ENCODE peak calls at places on chromosome 13, in ten cellular contexts. B is hippocampal formation; S is kidney epithelial cell; U is esophagus squamous epithelium; N is A549; G is GM04503; E is activated CD4-positive, alpha-beta memory T cell treated with anti-CD3 and anti-CD28 coated beads, Interleukin-2, amount 10 ng/mL, durations not matched to agents 7 days and 5 days; Y is activated naive CD8-positive, alpha-beta T cell treated with anti-CD3 and anti-CD28 coated beads, Interleukin-2, amount 50 U/mL, for 24 hours; T is stimulated activated CD8-positive, alpha-beta memory T cell treated with anti-CD3 and anti-CD28 coated beads, Interleukin-2, amount 100 ng/mL, for 48 hours; K is NCI-H226. R is an unnamed sample.

GRCh38 chr13:83414393-83414792 is 467.9 kb downstream of the SLITRK1 start:
- DNase-seq in N (no peak), G (no peak), T (no peak), S (no peak), B (no peak), K (no peak), E (no peak), Y (no peak), U (no peak), R (no peak)

GRCh38 chr13:87884874-87885273 is 213.7 kb downstream of the SLITRK5 start:
- DNase-seq in B (peak; percentile 4), S (peak; percentile 7), Y (no peak), E (no peak), N (no peak), U (no peak), G (no peak), T (no peak), K (peak; percentile 92), R (no peak)

GRCh38 chr13:85798999-85799646 is at the start of gene SLITRK6:
- DNase-seq in B (no peak), E (no peak), K (peak; percentile 78), S (peak; percentile 49), G (no peak), T (no peak), Y (no peak), N (peak; percentile 1), U (no peak), R (no peak)

GRCh38 chr13:60094385-60095088 is 69.2 kb downstream of the DIAPH3 start:
- DNase-seq in E (no peak), G (no peak), S (no peak), Y (no peak), B (no peak), T (no peak), K (no peak), N (no peak), U (no peak), R (no peak)

GRCh38 chr13:45564108-45564507 is 51.4 kb downstream of the ERICH6B start:
- DNase-seq in U (no peak), N (no peak), G (no peak), Y (no peak), B (no peak), S (peak; percentile 63), T (no peak), K (peak; percentile 56), E (no peak), R (no peak)

GRCh38 chr13:49908637-49909036 is 27.5 kb downstream of the SPRYD7 start:
- DNase-seq in S (no peak), K (no peak), T (no peak), E (no peak), N (no peak), G (no peak), U (no peak), Y (no peak), B (no peak), R (no peak)

GRCh38 chr13:109998808-109999528 is 212.6 kb upstream of the IRS2 start:
- DNase-seq in T (no peak), N (peak; percentile 80), K (peak; percentile 98), B (peak; percentile 9), E (no peak), Y (no peak), U (no peak), G (no peak), S (peak; percentile 95), R (no peak)

GRCh38 chr13:92317066-92317465 is 909.5 kb upstream of the GPC6 start:
- DNase-seq in B (no peak), T (no peak), Y (no peak), G (no peak), E (no peak), U (no peak), S (no peak), K (peak; percentile 92), N (no peak), R (no peak)

GRCh38 chr13:72693832-72694231 is 33.6 kb downstream of the MZT1 start:
- DNase-seq in S (no peak), B (no peak), T (no peak), E (no peak), N (no peak), G (no peak), U (no peak), K (no peak), Y (no peak), R (no peak)

GRCh38 chr13:79405501-79405830 is 589 bp downstream of the RBM26 start:
- DNase-seq in E (no peak), G (peak; percentile 4), B (no peak), Y (no peak), S (no peak), N (peak; percentile 19), K (no peak), U (no peak), T (no peak), R (no peak)

GRCh38 chr13:90910240-90910639 is 437.2 kb upstream of the MIR17HG start:
- DNase-seq in T (no peak), N (no peak), S (no peak), G (no peak), E (no peak), Y (no peak), B (no peak), U (no peak), K (no peak), R (no peak)

GRCh38 chr13:30313307-30313706 is 6.0 kb upstream of the KATNAL1 start:
- DNase-seq in N (no peak), E (no peak), S (no peak), K (no peak), U (no peak), B (no peak), Y (no peak), G (no peak), T (no peak), R (no peak)

GRCh38 chr13:36531746-36532486 is 99.6 kb downstream of the CCNA1 start:
- DNase-seq in B (no peak), Y (no peak), G (no peak), E (no peak), K (peak; percentile 39), U (no peak), S (no peak), N (no peak), T (no peak), R (no peak)

GRCh38 chr13:24097064-24097463 is 63.5 kb upstream of the SPATA13 start:
- DNase-seq in N (no peak), S (peak; percentile 19), Y (peak; percentile 48), E (peak; percentile 41), T (peak; percentile 31), K (no peak), G (peak; percentile 32), B (no peak), U (no peak), R (no peak)

GRCh38 chr13:106626473-106626872 is 58.5 kb upstream of the ARGLU1 start:
- DNase-seq in Y (no peak), S (no peak), B (no peak), U (no peak), G (no peak), N (no peak), E (no peak), K (no peak), T (no peak), R (no peak)